ENCODE peak calls at places on chromosomes 2 and 18, in ten cellular contexts. H is MM.1S, B is B cell, J is GM10248, N is GM20000, C is nephron progenitor cell, D is mesothelial cell of epicardium, R is breast epithelium, X is coronary artery, K is psoas muscle. O is an unnamed sample.

GRCh38 chr2:241865957-241866858 is 3.3 kb upstream of the RTP5 start:
- DNase-seq in C (peak), D (no peak), J (no peak), X (no peak), K (peak), N (no peak), R (no peak), H (no peak), B (no peak), O (no peak)

GRCh38 chr2:8743261-8743660 is 61.4 kb downstream of the ID2 start:
- DNase-seq in C (no peak), N (no peak), K (no peak), D (no peak), B (no peak), X (no peak), H (no peak), R (no peak), J (no peak), O (no peak)

GRCh38 chr2:54964271-54964670 is 86.0 kb downstream of the RTN4 start:
- DNase-seq in R (no peak), B (no peak), C (no peak), H (no peak), D (no peak), N (no peak), K (no peak), J (no peak), X (no peak), O (no peak)

GRCh38 chr2:3041841-3042600 is 335.6 kb downstream of the EIPR1 start:
- DNase-seq in J (no peak), C (peak), X (no peak), D (no peak), R (no peak), B (no peak), N (no peak), H (no peak), K (peak), O (no peak)

GRCh38 chr2:36516136-36516870 is 81.7 kb downstream of the FEZ2 start:
- DNase-seq in C (no peak), N (no peak), X (no peak), B (no peak), K (no peak), D (no peak), R (no peak), H (no peak), J (no peak), O (no peak)

GRCh38 chr2:33673937-33674336 is 74.8 kb upstream of the FAM98A start:
- DNase-seq in C (no peak), N (peak), K (no peak), X (no peak), J (no peak), H (peak), D (no peak), B (no peak), R (no peak), O (peak)

GRCh38 chr2:216777637-216778273 is 82.1 kb downstream of the TNP1 start:
- DNase-seq in J (peak), R (no peak), H (peak), B (no peak), C (peak), X (no peak), N (peak), K (no peak), D (no peak), O (peak)

GRCh38 chr2:185372188-185372587 is 366.4 kb upstream of the FSIP2 start:
- DNase-seq in J (no peak), D (no peak), K (no peak), X (no peak), B (no peak), H (no peak), R (no peak), C (no peak), N (no peak), O (no peak)

GRCh38 chr2:183455056-183455455 is 330.8 kb downstream of the NUP35 start:
- DNase-seq in N (no peak), K (no peak), R (no peak), B (no peak), J (no peak), C (no peak), H (no peak), D (no peak), X (no peak), O (no peak)

GRCh38 chr18:78582131-78582789 is 397.4 kb upstream of the SALL3 start:
- DNase-seq in X (peak), N (no peak), R (no peak), D (no peak), C (no peak), K (no peak), H (no peak), J (no peak), B (no peak), O (no peak)

GRCh38 chr2:152244241-152244640 is 68.7 kb upstream of the STAM2 start:
- DNase-seq in K (no peak), J (no peak), D (no peak), C (no peak), R (no peak), B (no peak), N (no peak), X (no peak), H (no peak), O (no peak)

GRCh38 chr2:263774-264492 is at the start of gene SH3YL1:
- DNase-seq in K (peak), B (peak), R (peak), H (no peak), X (peak), N (peak), D (no peak), J (peak), C (no peak), O (peak)

GRCh38 chr2:47034973-47035609 is 119.5 kb upstream of the MCFD2 start:
- DNase-seq in K (no peak), R (no peak), N (peak), D (no peak), B (peak), X (no peak), J (peak), C (no peak), H (no peak), O (peak)

GRCh38 chr2:215003001-215003400 is 135.4 kb downstream of the ABCA12 start:
- DNase-seq in R (no peak), K (no peak), J (no peak), D (no peak), C (peak), N (no peak), H (no peak), X (no peak), B (no peak), O (no peak)

GRCh38 chr18:50126466-50126865 is 68.5 kb downstream of the MYO5B start:
- DNase-seq in H (no peak), D (no peak), K (no peak), B (no peak), N (no peak), J (no peak), R (no peak), X (no peak), C (no peak), O (no peak)

GRCh38 chr18:10354241-10354811 is 100.1 kb upstream of the APCDD1 start:
- DNase-seq in B (no peak), J (no peak), H (no peak), K (no peak), D (no peak), N (no peak), C (no peak), X (no peak), R (no peak), O (no peak)

GRCh38 chr2:58965602-58966001 is 724.5 kb upstream of the FANCL start:
- DNase-seq in N (no peak), R (no peak), H (no peak), B (no peak), X (no peak), C (no peak), D (no peak), J (no peak), K (no peak), O (no peak)

GRCh38 chr2:204019572-204020501 is 83.3 kb downstream of the ICOS start:
- DNase-seq in B (no peak), N (no peak), J (no peak), D (no peak), K (no peak), X (no peak), R (no peak), C (no peak), H (no peak), O (no peak)

GRCh38 chr18:42045346-42045745 is 90.3 kb downstream of the PIK3C3 start:
- DNase-seq in R (no peak), B (no peak), D (no peak), X (no peak), K (no peak), C (no peak), N (no peak), H (no peak), J (no peak), O (no peak)

GRCh38 chr2:23554054-23554697 is 169.2 kb downstream of the KLHL29 start:
- DNase-seq in K (peak), D (no peak), J (no peak), X (no peak), B (no peak), N (no peak), C (no peak), R (no peak), H (no peak), O (no peak)

GRCh38 chr2:140863713-140864112 is 1267.1 kb downstream of the LRP1B start:
- DNase-seq in J (peak), K (no peak), X (no peak), C (no peak), D (no peak), R (no peak), B (peak), N (peak), H (peak), O (peak)
- TF ChIP-seq CTCF in J (peak), K (peak), X (peak), C (peak), D (peak), R (peak), B (peak), N (peak), H (peak), O (peak)

GRCh38 chr2:105381119-105381668 is 17.7 kb downstream of the FHL2 start:
- DNase-seq in J (no peak), X (peak), N (no peak), B (no peak), R (no peak), C (no peak), D (no peak), K (no peak), H (no peak), O (no peak)
- TF ChIP-seq CTCF in J (no peak), X (no peak), N (no peak), B (no peak), R (no peak), C (no peak), D (no peak), K (no peak), H (no peak), O (no peak)

GRCh38 chr2:172153161-172153560 is 50.5 kb upstream of the DLX2 start:
- DNase-seq in K (no peak), X (no peak), J (no peak), C (no peak), R (no peak), H (no peak), D (no peak), N (no peak), B (no peak), O (no peak)
- TF ChIP-seq CTCF in K (no peak), X (no peak), J (no peak), C (no peak), R (no peak), H (no peak), D (no peak), N (no peak), B (no peak), O (no peak)

DNA sequence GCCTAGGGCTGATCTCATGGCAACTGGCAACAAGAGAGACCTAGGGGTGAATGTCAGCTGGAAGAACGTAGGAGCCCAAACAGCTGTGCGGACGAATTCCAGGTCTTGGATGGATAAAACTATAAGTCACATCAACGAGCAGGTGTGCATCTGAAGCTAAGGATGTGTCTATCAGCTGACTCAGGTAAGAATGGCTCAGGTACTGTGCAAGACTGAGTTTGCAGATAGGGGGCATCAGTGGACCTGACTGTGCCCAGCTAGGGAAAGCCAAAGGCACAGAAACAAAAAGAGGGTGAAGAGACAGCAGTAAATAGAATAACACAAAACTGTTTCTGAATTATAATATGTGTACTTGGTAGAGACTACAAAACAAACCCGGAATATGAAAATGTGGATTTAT is 357.3 kb downstream of the ZEB2 start:
- DNase-seq in J (peak), K (no peak), H (peak), R (no peak), B (peak), N (peak), D (no peak), C (no peak), X (no peak), O (peak)
- TF ChIP-seq CTCF in J (peak), K (peak), H (peak), R (no peak), B (peak), N (peak), D (no peak), C (peak), X (no peak), O (peak)

DNA sequence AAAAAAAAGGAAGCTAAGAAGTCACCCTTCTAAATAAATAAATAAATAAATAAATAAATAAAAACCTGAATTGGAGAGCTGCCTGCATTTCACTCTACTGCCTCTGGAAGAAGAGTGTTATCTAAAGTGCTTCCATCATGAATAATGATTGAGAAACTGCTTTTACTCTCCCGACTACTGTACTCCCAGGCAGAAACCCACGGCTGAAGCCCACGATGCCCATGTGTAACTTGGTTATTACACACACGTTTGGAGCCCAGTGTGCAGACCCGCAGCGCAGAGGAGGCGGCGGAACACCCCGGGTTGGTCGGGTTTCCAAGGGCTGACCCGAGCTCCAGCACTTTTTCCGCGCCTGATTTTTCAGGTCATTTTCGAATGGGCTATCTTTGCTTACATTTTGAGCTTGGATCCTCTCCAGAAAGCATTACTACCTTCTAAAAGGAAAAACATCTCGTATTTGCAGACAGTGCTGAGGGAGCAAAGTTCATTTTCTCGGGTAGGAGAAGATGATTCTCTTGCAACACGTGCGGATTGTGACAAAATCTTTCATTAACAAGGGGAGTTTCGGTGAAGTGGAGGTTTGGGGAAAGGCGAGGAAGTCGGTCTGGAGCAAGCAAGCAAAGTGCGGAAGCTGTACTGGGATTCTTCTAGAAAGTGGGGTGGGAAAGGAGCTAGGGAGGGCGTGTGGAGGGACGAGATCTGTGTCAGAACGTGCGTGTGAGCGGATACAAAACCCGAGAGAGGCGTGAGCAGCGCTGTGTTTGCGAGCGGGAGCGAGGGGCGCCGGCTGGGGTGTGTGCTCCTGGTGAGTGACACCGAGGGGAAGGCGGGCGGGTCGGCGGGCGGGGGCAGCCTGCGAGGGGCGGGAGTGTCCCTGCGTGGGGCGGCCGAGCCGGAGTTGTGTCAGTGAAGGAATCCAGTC is at the start of gene SPATS2L:
- DNase-seq in K (peak), X (peak), H (peak), D (peak), J (peak), R (peak), B (peak), N (peak), C (peak), O (peak)
- TF ChIP-seq CTCF in K (peak), X (no peak), H (peak), D (no peak), J (no peak), R (peak), B (no peak), N (no peak), C (no peak), O (no peak)

GRCh38 chr2:127526940-127527804 is 883 bp upstream of the IWS1 start:
- DNase-seq in H (peak), C (no peak), D (no peak), R (no peak), N (peak), J (no peak), X (no peak), B (no peak), K (no peak), O (no peak)
- TF ChIP-seq CTCF in H (no peak), C (no peak), D (no peak), R (no peak), N (peak), J (no peak), X (no peak), B (no peak), K (no peak), O (no peak)

DNA sequence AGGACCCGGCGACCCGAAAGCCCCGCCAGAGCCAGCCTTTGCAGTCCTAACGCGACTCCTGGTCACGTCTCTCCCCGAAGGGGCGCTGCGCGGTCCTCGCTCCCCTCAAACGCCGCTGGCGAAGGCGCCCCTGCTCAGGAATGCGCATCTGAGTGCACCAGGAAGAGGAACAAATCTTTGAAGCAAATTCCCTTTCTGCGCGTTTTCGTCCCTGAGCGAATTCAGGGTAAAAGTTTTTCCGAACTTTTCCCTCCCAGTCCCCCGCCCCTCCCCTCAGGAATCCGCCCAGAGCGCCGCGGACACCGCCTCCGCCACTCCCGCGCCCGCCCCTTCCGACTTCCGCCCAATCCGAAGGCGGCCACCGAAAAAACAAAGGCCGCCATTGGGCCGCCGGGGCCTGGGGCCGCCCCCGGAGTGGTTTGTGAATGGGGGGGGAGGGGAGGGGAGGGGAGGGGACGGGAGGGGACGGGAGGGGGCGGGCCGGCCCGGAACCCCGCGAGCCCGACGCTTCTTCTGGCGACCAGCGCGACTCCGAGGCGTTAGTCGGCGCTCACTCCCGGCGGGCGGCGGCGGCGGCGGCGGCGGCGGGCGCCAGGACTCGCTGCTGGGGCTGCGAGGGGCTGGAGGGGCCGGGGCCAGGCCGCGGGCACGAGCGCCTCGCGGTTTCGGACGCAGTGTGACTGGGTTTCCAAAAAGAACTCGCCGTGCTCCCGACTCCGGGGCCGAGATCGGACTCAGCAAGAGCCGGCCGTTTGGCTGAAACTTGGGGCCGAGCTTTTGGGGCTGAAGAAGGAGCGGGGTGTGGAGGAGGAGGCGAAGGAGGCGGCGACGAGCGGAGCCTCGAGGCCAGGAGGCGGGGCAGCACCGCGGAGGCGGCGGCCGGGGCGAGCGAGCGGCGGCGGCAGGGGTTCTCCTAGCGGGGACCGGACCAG is at the start of gene FZD7:
- DNase-seq in C (peak), N (peak), R (peak), J (peak), D (peak), H (peak), X (peak), K (peak), B (peak), O (peak)
- TF ChIP-seq CTCF in C (no peak), N (no peak), R (peak), J (peak), D (no peak), H (peak), X (no peak), K (no peak), B (no peak), O (no peak)

GRCh38 chr2:32061973-32062861 is 1.1 kb upstream of the SPAST start:
- DNase-seq in N (peak), C (peak), R (no peak), H (peak), X (no peak), D (no peak), B (peak), J (peak), K (peak), O (peak)

GRCh38 chr2:32064713-32065112 is 1.4 kb downstream of the SPAST start:
- DNase-seq in H (no peak), C (no peak), K (no peak), N (no peak), J (no peak), D (no peak), X (no peak), R (no peak), B (no peak), O (no peak)

GRCh38 chr2:32064021-32064678 is 794 bp downstream of the SPAST start:
- DNase-seq in R (no peak), K (no peak), X (no peak), D (no peak), J (peak), B (no peak), N (peak), C (no peak), H (peak), O (peak)

GRCh38 chr2:32061430-32061829 is 1.9 kb upstream of the SPAST start:
- DNase-seq in J (no peak), C (no peak), N (no peak), B (no peak), D (no peak), X (no peak), K (no peak), H (no peak), R (no peak), O (no peak)

DNA sequence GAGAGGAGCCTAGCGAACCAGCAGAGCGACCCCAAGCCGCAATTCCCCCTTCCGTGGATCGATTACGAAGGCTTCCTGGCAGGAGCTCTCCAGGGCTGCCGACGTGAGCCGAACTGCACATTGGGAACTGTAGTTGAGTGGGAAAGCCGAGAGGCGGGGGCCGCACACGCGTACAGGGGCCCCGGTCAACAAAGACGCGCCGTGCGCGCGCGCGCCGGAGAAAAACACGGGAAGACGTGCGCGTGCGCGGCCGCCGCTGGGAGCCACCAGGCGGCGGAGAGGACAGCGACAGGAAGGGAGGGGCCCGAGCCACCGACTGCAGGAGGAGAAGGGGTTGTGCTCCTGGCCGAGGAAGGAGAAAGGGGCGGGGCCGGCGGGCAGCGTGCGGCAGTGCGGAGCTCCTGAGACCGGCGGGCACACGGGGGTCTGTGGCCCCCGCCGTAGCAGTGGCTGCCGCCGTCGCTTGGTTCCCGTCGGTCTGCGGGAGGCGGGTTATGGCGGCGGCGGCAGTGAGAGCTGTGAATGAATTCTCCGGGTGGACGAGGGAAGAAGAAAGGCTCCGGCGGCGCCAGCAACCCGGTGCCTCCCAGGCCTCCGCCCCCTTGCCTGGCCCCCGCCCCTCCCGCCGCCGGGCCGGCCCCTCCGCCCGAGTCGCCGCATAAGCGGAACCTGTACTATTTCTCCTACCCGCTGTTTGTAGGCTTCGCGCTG is at the start of gene SPAST:
- DNase-seq in H (peak), K (peak), J (peak), X (peak), R (peak), N (peak), C (peak), B (peak), D (peak), O (peak)
- TF ChIP-seq CTCF in H (peak), K (peak), J (peak), X (peak), R (peak), N (peak), C (peak), B (peak), D (peak), O (no peak)